ENCODE peak calls at places on chromosomes 12 and 14, in ten cellular contexts. Q is omental fat pad, O is Peyer's patch, P is H9, T is endothelial cell of umbilical vein, G is transverse colon, X is body of pancreas, U is foreskin fibroblast, D is nephron progenitor cell, E is mesothelial cell of epicardium. W is an unnamed sample.

GRCh38 chr14:92603309-92604257 is 90.0 kb downstream of the RIN3 start:
- DNase-seq in Q (no peak), O (no peak), P (no peak), T (no peak), G (peak), X (no peak), U (peak), D (peak), E (no peak), W (no peak)

GRCh38 chr12:40684986-40685385 is 7.3 kb upstream of the CNTN1 start:
- DNase-seq in Q (no peak), O (no peak), P (no peak), T (no peak), G (no peak), X (no peak), U (no peak), D (no peak), E (no peak), W (no peak)

GRCh38 chr12:54393743-54394142 is 9.2 kb upstream of the ZNF385A start:
- DNase-seq in Q (no peak), O (no peak), P (no peak), T (no peak), G (no peak), X (no peak), U (no peak), D (no peak), E (no peak), W (no peak)

GRCh38 chr12:57657744-57658143 is 24.7 kb upstream of the B4GALNT1 start:
- DNase-seq in Q (no peak), O (no peak), P (no peak), T (no peak), G (no peak), X (peak), U (peak), D (no peak), E (no peak), W (no peak)

GRCh38 chr14:103103461-103104388 is 9.2 kb downstream of the EXOC3L4 start:
- DNase-seq in Q (no peak), O (peak), P (peak), T (no peak), G (peak), X (peak), U (peak), D (no peak), E (no peak), W (no peak)

GRCh38 chr14:93332032-93332852 is 594 bp downstream of the BTBD7 start:
- DNase-seq in Q (no peak), O (peak), P (no peak), T (peak), G (peak), X (peak), U (peak), D (peak), E (peak), W (peak)

GRCh38 chr14:71659165-71659564 is 273.1 kb upstream of the RGS6 start:
- DNase-seq in Q (no peak), O (no peak), P (no peak), T (peak), G (no peak), X (no peak), U (peak), D (no peak), E (no peak), W (no peak)

GRCh38 chr14:22545842-22546721 is 42.9 kb downstream of the DAD1 start:
- DNase-seq in Q (no peak), O (no peak), P (no peak), T (peak), G (no peak), X (no peak), U (peak), D (no peak), E (no peak), W (no peak)

GRCh38 chr12:40012709-40013108 is 93.2 kb downstream of the SLC2A13 start:
- DNase-seq in Q (no peak), O (no peak), P (no peak), T (peak), G (no peak), X (no peak), U (no peak), D (no peak), E (no peak), W (no peak)

GRCh38 chr14:34911209-34912150 is 36.3 kb upstream of the BAZ1A start:
- DNase-seq in Q (no peak), O (no peak), P (no peak), T (peak), G (no peak), X (no peak), U (peak), D (no peak), E (no peak), W (no peak)

GRCh38 chr14:65352964-65353530 is 59.5 kb upstream of the FUT8 start:
- DNase-seq in Q (no peak), O (peak), P (no peak), T (peak), G (peak), X (no peak), U (peak), D (no peak), E (no peak), W (no peak)

GRCh38 chr14:104179126-104179525 is 40.7 kb downstream of the KIF26A start:
- DNase-seq in Q (no peak), O (no peak), P (no peak), T (no peak), G (no peak), X (no peak), U (no peak), D (no peak), E (no peak), W (no peak)

GRCh38 chr12:125079943-125080645 is 14.9 kb downstream of the AACS start:
- DNase-seq in Q (no peak), O (no peak), P (no peak), T (no peak), G (no peak), X (no peak), U (peak), D (no peak), E (no peak), W (no peak)

GRCh38 chr14:102811254-102811963 is 34.2 kb downstream of the TRAF3 start:
- DNase-seq in Q (no peak), O (no peak), P (no peak), T (no peak), G (no peak), X (no peak), U (no peak), D (no peak), E (no peak), W (no peak)

GRCh38 chr12:109378579-109378978 is 30.9 kb downstream of the MYO1H start:
- DNase-seq in Q (no peak), O (no peak), P (no peak), T (no peak), G (no peak), X (no peak), U (no peak), D (no peak), E (no peak), W (no peak)

GRCh38 chr12:89947437-89948265 is 239.0 kb upstream of the ATP2B1 start:
- DNase-seq in Q (no peak), O (no peak), P (no peak), T (peak), G (no peak), X (no peak), U (peak), D (no peak), E (no peak), W (no peak)

GRCh38 chr12:46843811-46844210 is 18.0 kb upstream of the SLC38A4 start:
- DNase-seq in Q (no peak), O (no peak), P (no peak), T (no peak), G (no peak), X (no peak), U (peak), D (no peak), E (no peak), W (no peak)

GRCh38 chr14:99660794-99661193 is 15.9 kb downstream of the HHIPL1 start:
- DNase-seq in Q (no peak), O (no peak), P (no peak), T (no peak), G (no peak), X (no peak), U (no peak), D (no peak), E (no peak), W (no peak)

GRCh38 chr12:50112456-50113218 is 601 bp downstream of the COX14 start:
- DNase-seq in Q (no peak), O (peak), P (no peak), T (no peak), G (no peak), X (no peak), U (peak), D (no peak), E (no peak), W (no peak)

GRCh38 chr12:123502163-123502562 is 31.4 kb downstream of the RILPL1 start:
- DNase-seq in Q (no peak), O (no peak), P (no peak), T (no peak), G (no peak), X (no peak), U (no peak), D (no peak), E (no peak), W (no peak)

GRCh38 chr14:91173221-91173670 is 59.4 kb downstream of the DGLUCY start:
- DNase-seq in Q (peak), O (peak), P (peak), T (peak), G (peak), X (peak), U (peak), D (peak), E (peak), W (peak)

GRCh38 chr12:57477710-57478681 is 1.7 kb downstream of the ARHGAP9 start:
- DNase-seq in Q (no peak), O (peak), P (no peak), T (no peak), G (no peak), X (no peak), U (no peak), D (no peak), E (no peak), W (no peak)

GRCh38 chr14:95291859-95292542 is 27.7 kb downstream of the CLMN start:
- DNase-seq in Q (peak), O (peak), P (peak), T (peak), G (peak), X (peak), U (peak), D (no peak), E (no peak), W (no peak)

GRCh38 chr14:50839048-50839447 is 8.1 kb upstream of the NIN start:
- DNase-seq in Q (no peak), O (no peak), P (no peak), T (no peak), G (no peak), X (no peak), U (peak), D (no peak), E (no peak), W (no peak)

GRCh38 chr12:90978117-90978770 is 23.3 kb upstream of the CCER1 start:
- DNase-seq in Q (no peak), O (no peak), P (no peak), T (peak), G (no peak), X (no peak), U (peak), D (no peak), E (no peak), W (no peak)

GRCh38 chr12:69130064-69130463 is 109.3 kb upstream of the CPSF6 start:
- DNase-seq in Q (no peak), O (no peak), P (no peak), T (no peak), G (no peak), X (no peak), U (peak), D (no peak), E (no peak), W (no peak)
- TF ChIP-seq CTCF in Q (no peak), O (no peak), P (no peak), T (no peak), G (no peak), X (peak), U (peak), D (no peak), E (no peak), W (no peak)

GRCh38 chr14:69097974-69098373 is 54.9 kb downstream of the DCAF5 start:
- DNase-seq in Q (no peak), O (no peak), P (no peak), T (no peak), G (no peak), X (no peak), U (no peak), D (no peak), E (no peak), W (no peak)

GRCh38 chr14:69096766-69097475 is 56.0 kb downstream of the DCAF5 start:
- DNase-seq in Q (no peak), O (no peak), P (peak), T (peak), G (no peak), X (no peak), U (no peak), D (no peak), E (no peak), W (no peak)

GRCh38 chr14:69105326-69105725 is 47.6 kb downstream of the DCAF5 start:
- DNase-seq in Q (no peak), O (no peak), P (no peak), T (peak), G (no peak), X (no peak), U (peak), D (no peak), E (no peak), W (no peak)

GRCh38 chr14:69106451-69106850 is 46.5 kb downstream of the DCAF5 start:
- DNase-seq in Q (no peak), O (no peak), P (no peak), T (no peak), G (no peak), X (no peak), U (no peak), D (no peak), E (no peak), W (no peak)

DNA sequence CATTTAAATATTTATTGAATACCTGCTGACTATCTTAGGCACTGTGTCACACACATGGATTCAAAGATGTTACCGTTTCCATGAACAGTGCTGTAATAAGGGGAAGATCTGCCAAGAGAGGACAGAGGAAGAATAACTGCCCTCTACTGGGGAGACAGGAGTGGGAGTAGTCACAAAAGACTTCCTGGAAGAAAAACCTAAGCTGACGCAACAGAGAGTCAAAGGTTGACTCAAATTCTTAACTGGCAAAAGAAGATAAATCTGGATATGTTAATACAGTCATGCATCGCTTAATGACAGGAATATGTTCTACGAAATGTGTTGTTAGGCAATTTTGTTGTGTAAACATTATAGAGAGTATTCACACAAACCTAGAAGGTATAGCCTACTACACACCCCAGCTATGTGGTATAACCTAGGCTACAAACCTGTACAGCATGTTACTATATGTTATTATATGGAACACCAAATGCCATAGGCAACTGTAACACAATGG is 51.5 kb downstream of the DCAF5 start:
- DNase-seq in Q (no peak), O (no peak), P (no peak), T (peak), G (no peak), X (no peak), U (peak), D (no peak), E (no peak), W (no peak)
- TF ChIP-seq CTCF in Q (no peak), O (peak), P (peak), T (peak), G (peak), X (peak), U (peak), D (no peak), E (no peak), W (peak)

GRCh38 chr12:1505576-1505975 is 88.8 kb downstream of the FBXL14 start:
- DNase-seq in Q (no peak), O (no peak), P (peak), T (no peak), G (no peak), X (no peak), U (no peak), D (no peak), E (no peak), W (no peak)
- TF ChIP-seq CTCF in Q (no peak), O (no peak), P (peak), T (no peak), G (no peak), X (no peak), U (no peak), D (no peak), E (no peak), W (no peak)

GRCh38 chr12:106048016-106048415 is 90.7 kb downstream of the NUAK1 start:
- DNase-seq in Q (no peak), O (no peak), P (no peak), T (no peak), G (no peak), X (no peak), U (no peak), D (no peak), E (no peak), W (no peak)
- TF ChIP-seq CTCF in Q (no peak), O (no peak), P (no peak), T (no peak), G (no peak), X (no peak), U (no peak), D (no peak), E (no peak), W (no peak)

GRCh38 chr14:101582294-101582693 is 21.0 kb downstream of the DIO3 start:
- DNase-seq in Q (no peak), O (no peak), P (no peak), T (no peak), G (no peak), X (no peak), U (no peak), D (no peak), E (no peak), W (no peak)

GRCh38 chr14:101583709-101584048 is 22.4 kb downstream of the DIO3 start:
- DNase-seq in Q (no peak), O (no peak), P (no peak), T (no peak), G (no peak), X (no peak), U (no peak), D (no peak), E (no peak), W (no peak)

GRCh38 chr14:101583006-101583708 is 21.9 kb downstream of the DIO3 start:
- DNase-seq in Q (peak), O (no peak), P (no peak), T (no peak), G (no peak), X (no peak), U (no peak), D (no peak), E (no peak), W (no peak)

GRCh38 chr14:101585211-101585610 is 23.9 kb downstream of the DIO3 start:
- DNase-seq in Q (peak), O (peak), P (no peak), T (no peak), G (no peak), X (no peak), U (no peak), D (no peak), E (no peak), W (no peak)

GRCh38 chr14:101584049-101584859 is 23.0 kb downstream of the DIO3 start:
- DNase-seq in Q (peak), O (peak), P (no peak), T (no peak), G (no peak), X (no peak), U (peak), D (no peak), E (no peak), W (no peak)
- TF ChIP-seq CTCF in Q (no peak), O (no peak), P (no peak), T (no peak), G (no peak), X (no peak), U (no peak), D (no peak), E (no peak), W (no peak)